ENCODE peak calls at places on chromosomes 13 and 19, in seven cellular contexts. P, G, W, D, X, S and R are unnamed samples.

GRCh38 chr13:35727881-35728280 is 251.4 kb upstream of the MAB21L1 start:
- DNase-seq in W (no peak), S (no peak), D (no peak), X (no peak), G (no peak), P (peak; percentile 35), R (no peak)

GRCh38 chr19:48868196-48868886 is at the start of gene PLEKHA4:
- DNase-seq in X (peak; percentile 41), W (no peak), D (peak; percentile 76), P (peak; percentile 54), S (no peak), G (no peak), R (no peak)

GRCh38 chr13:48564046-48564445 is 31.2 kb upstream of the RCBTB2 start:
- DNase-seq in P (no peak), G (no peak), X (no peak), W (no peak), D (no peak), S (no peak), R (peak; percentile 31)

GRCh38 chr13:43054803-43055802 is 31.7 kb downstream of the DNAJC15 start:
- DNase-seq in W (peak; percentile 21), D (no peak), G (no peak), S (no peak), P (peak; percentile 32), X (peak; percentile 24), R (peak; percentile 84)

GRCh38 chr19:10812196-10812595 is 23.8 kb downstream of the TMED1 start:
- DNase-seq in G (no peak), P (no peak), S (no peak), X (no peak), W (no peak), D (no peak), R (no peak)

GRCh38 chr13:50129923-50130685 is 114.9 kb downstream of the KCNRG start:
- DNase-seq in X (peak; percentile 52), P (no peak), D (peak; percentile 80), S (no peak), W (no peak), G (no peak), R (no peak)

GRCh38 chr13:46164661-46165060 is 17.3 kb downstream of the LCP1 start:
- DNase-seq in P (no peak), X (no peak), D (no peak), S (no peak), W (no peak), G (no peak), R (no peak)

GRCh38 chr19:10508707-10509106 is 5.6 kb upstream of the KEAP1 start:
- DNase-seq in D (no peak), X (no peak), S (no peak), P (peak; percentile 66), G (no peak), W (peak; percentile 79), R (no peak)

GRCh38 chr19:39631178-39631577 is 24.5 kb upstream of the LGALS16 start:
- DNase-seq in S (no peak), X (no peak), P (peak; percentile 16), D (no peak), G (no peak), W (no peak), R (no peak)